ENCODE peak calls at places on chromosomes 4 and X, in seven cellular contexts. E is activated CD4-positive, CD25-positive, alpha-beta regulatory T cell treated with anti-CD3 and anti-CD28 coated beads, Interleukin-2, amount 50 U/mL, for 72 hours; P is tibial artery; A is NCI-H1092 treated with DMSO at 0.1 percent for 48 hours; G is IMR-90; X is posterior cingulate gyrus; J is memory B cell. C is an unnamed sample.

GRCh38 chr4:15322016-15322415 is 105.8 kb upstream of the C1QTNF7 start:
- DNase-seq in P (no peak), X (no peak), J (no peak), G (no peak), E (no peak), A (no peak), C (no peak)

GRCh38 chrX:112521658-112522057 is 158.1 kb downstream of the LHFPL1 start:
- DNase-seq in J (no peak), X (no peak), P (no peak), A (no peak), G (no peak), E (no peak), C (no peak)

GRCh38 chr4:176340871-176341685 is 21.3 kb downstream of the SPCS3 start:
- DNase-seq in E (no peak), P (no peak), J (no peak), A (peak; percentile 9), G (peak; percentile 66), X (no peak), C (peak; percentile 4)

GRCh38 chr4:100169796-100170485 is 20.3 kb downstream of the DDIT4L start:
- DNase-seq in A (no peak), P (no peak), X (no peak), G (peak; percentile 32), J (no peak), E (no peak), C (no peak)

GRCh38 chr4:155444695-155445094 is 67.9 kb upstream of the MAP9 start:
- DNase-seq in A (no peak), G (no peak), E (no peak), J (no peak), P (no peak), X (no peak), C (no peak)

GRCh38 chr4:79223993-79224776 is 101.7 kb downstream of the NAA11 start:
- DNase-seq in G (no peak), P (no peak), E (no peak), J (no peak), A (no peak), X (no peak), C (no peak)

GRCh38 chr4:113303315-113303714 is 253.9 kb downstream of the ANK2 start:
- DNase-seq in P (no peak), J (no peak), X (no peak), A (no peak), E (no peak), G (no peak), C (no peak)

GRCh38 chrX:34873500-34874225 is 68.9 kb upstream of the FAM47B start:
- DNase-seq in A (no peak), J (no peak), P (no peak), X (no peak), G (peak; percentile 36), E (no peak), C (no peak)

GRCh38 chrX:40087574-40088298 is 10.0 kb downstream of the BCOR start:
- DNase-seq in A (no peak), E (no peak), G (peak; percentile 79), P (no peak), X (no peak), J (no peak), C (no peak)

GRCh38 chr4:82650868-82651267 is 89.1 kb upstream of the TMEM150C start:
- DNase-seq in G (no peak), E (no peak), J (no peak), A (no peak), X (no peak), P (no peak), C (no peak)

GRCh38 chr4:121696140-121696640 is 590 bp downstream of the ANXA5 start:
- DNase-seq in G (peak; percentile 85), A (peak; percentile 42), P (peak; percentile 87), J (peak; percentile 40), X (peak; percentile 33), E (peak; percentile 66), C (peak; percentile 20)

GRCh38 chr4:184165291-184165690 is 52.4 kb downstream of the ENPP6 start:
- DNase-seq in P (no peak), A (no peak), G (peak; percentile 11), X (no peak), E (no peak), J (no peak), C (no peak)

GRCh38 chrX:19958530-19959486 is 32.1 kb downstream of the BCLAF3 start:
- DNase-seq in X (no peak), G (peak; percentile 4), J (no peak), E (no peak), P (no peak), A (no peak), C (no peak)

GRCh38 chr4:48653217-48654014 is 126.7 kb downstream of the FRYL start:
- DNase-seq in G (peak; percentile 79), E (no peak), P (peak; percentile 39), J (no peak), A (no peak), X (peak; percentile 67), C (no peak)

GRCh38 chr4:40178672-40179071 is 18.2 kb upstream of the RHOH start:
- DNase-seq in X (no peak), A (no peak), P (no peak), J (no peak), G (no peak), E (no peak), C (no peak)

GRCh38 chr4:173057906-173058305 is 110.7 kb upstream of the GALNT7 start:
- DNase-seq in J (no peak), E (no peak), X (no peak), P (no peak), G (peak; percentile 12), A (peak; percentile 72), C (no peak)

GRCh38 chr4:8353912-8354453 is 84.4 kb downstream of the HTRA3 start:
- DNase-seq in X (no peak), A (no peak), E (no peak), J (no peak), G (peak; percentile 78), P (peak; percentile 11), C (no peak)